ENCODE peak calls at places on chromosomes 11 and 22, in seven cellular contexts. G is aorta; A is CD4-positive, alpha-beta memory T cell; K is right cardiac atrium; U is A549; C is GM23338; I is kidney. Y is an unnamed sample.

GRCh38 chr11:119729581-119730346 is 764 bp upstream of the NECTIN1 start:
- DNase-seq in G (peak), A (no peak), K (peak), U (peak), C (peak), I (peak), Y (peak)

GRCh38 chr11:69209421-69209820 is 53.7 kb downstream of the SMIM38 start:
- DNase-seq in G (no peak), A (no peak), K (no peak), U (no peak), C (no peak), I (no peak), Y (no peak)

GRCh38 chr22:46977656-46978343 is 215.3 kb downstream of the TBC1D22A start:
- DNase-seq in G (no peak), A (no peak), K (no peak), U (no peak), C (no peak), I (peak), Y (peak)

GRCh38 chr11:17014321-17014773 is at the start of gene PLEKHA7:
- DNase-seq in G (no peak), A (no peak), K (peak), U (peak), C (peak), I (no peak), Y (peak)

GRCh38 chr11:2315395-2316168 is 13.8 kb downstream of the TSPAN32 start:
- DNase-seq in G (no peak), A (peak), K (peak), U (no peak), C (no peak), I (no peak), Y (peak)

GRCh38 chr11:119585038-119585666 is 143.8 kb downstream of the NECTIN1 start:
- DNase-seq in G (no peak), A (no peak), K (no peak), U (no peak), C (peak), I (peak), Y (peak)

GRCh38 chr11:67668191-67668551 is 6.3 kb downstream of the ALDH3B2 start:
- DNase-seq in G (no peak), A (no peak), K (no peak), U (no peak), C (no peak), I (no peak), Y (peak)

GRCh38 chr11:2767751-2768150 is 68.0 kb upstream of the KCNQ1OT1 start:
- DNase-seq in G (no peak), A (no peak), K (no peak), U (no peak), C (no peak), I (peak), Y (no peak)

GRCh38 chr11:44760917-44761545 is 34.3 kb downstream of the TSPAN18 start:
- DNase-seq in G (peak), A (no peak), K (peak), U (peak), C (peak), I (no peak), Y (no peak)

GRCh38 chr11:110479070-110479444 is 49.3 kb downstream of the FDX1 start:
- DNase-seq in G (no peak), A (no peak), K (no peak), U (no peak), C (no peak), I (no peak), Y (no peak)

GRCh38 chr11:45017329-45017728 is 66.6 kb upstream of the TP53I11 start:
- DNase-seq in G (no peak), A (no peak), K (no peak), U (no peak), C (peak), I (no peak), Y (no peak)

GRCh38 chr11:131816046-131816445 is 445.6 kb downstream of the NTM start:
- DNase-seq in G (no peak), A (no peak), K (no peak), U (no peak), C (no peak), I (no peak), Y (no peak)

GRCh38 chr11:102118937-102119336 is 8.7 kb downstream of the YAP1 start:
- DNase-seq in G (no peak), A (no peak), K (no peak), U (no peak), C (peak), I (no peak), Y (no peak)

GRCh38 chr22:48097723-48098122 is 1335.3 kb downstream of the TBC1D22A start:
- DNase-seq in G (no peak), A (no peak), K (no peak), U (no peak), C (no peak), I (no peak), Y (no peak)

GRCh38 chr11:118060879-118061278 is 16.0 kb upstream of the TMPRSS4 start:
- DNase-seq in G (peak), A (no peak), K (no peak), U (no peak), C (no peak), I (no peak), Y (no peak)

GRCh38 chr11:17985517-17985916 is 27.3 kb downstream of the SERGEF start:
- DNase-seq in G (no peak), A (no peak), K (no peak), U (no peak), C (no peak), I (no peak), Y (no peak)

GRCh38 chr11:123454060-123454651 is 24.1 kb downstream of the GRAMD1B start:
- DNase-seq in G (no peak), A (peak), K (no peak), U (peak), C (no peak), I (no peak), Y (peak)

GRCh38 chr22:49630448-49630946 is 197.2 kb downstream of the BRD1 start:
- DNase-seq in G (no peak), A (no peak), K (no peak), U (no peak), C (no peak), I (peak), Y (no peak)

GRCh38 chr22:48417143-48418070 is 1410.3 kb downstream of the BRD1 start:
- DNase-seq in G (peak), A (no peak), K (no peak), U (no peak), C (no peak), I (peak), Y (no peak)

GRCh38 chr11:15875393-15875792 is 481.0 kb downstream of the SOX6 start:
- DNase-seq in G (no peak), A (no peak), K (no peak), U (no peak), C (no peak), I (no peak), Y (no peak)

GRCh38 chr22:43090130-43090789 is 1.1 kb upstream of the TTLL1 start:
- DNase-seq in G (peak), A (peak), K (peak), U (peak), C (no peak), I (peak), Y (peak)

GRCh38 chr22:27804683-27805297 is 3.2 kb upstream of the MN1 start:
- DNase-seq in G (peak), A (no peak), K (peak), U (peak), C (peak), I (peak), Y (peak)

GRCh38 chr11:72668645-72669347 is 5.4 kb downstream of the PDE2A start:
- DNase-seq in G (no peak), A (no peak), K (peak), U (no peak), C (peak), I (no peak), Y (no peak)

GRCh38 chr22:25718109-25718830 is 23.7 kb upstream of the MYO18B start:
- DNase-seq in G (no peak), A (no peak), K (no peak), U (no peak), C (no peak), I (no peak), Y (no peak)

GRCh38 chr11:107840120-107840479 is 18.5 kb downstream of the SLC35F2 start:
- DNase-seq in G (no peak), A (no peak), K (peak), U (no peak), C (no peak), I (no peak), Y (no peak)

GRCh38 chr11:44963948-44964347 is 13.3 kb upstream of the TP53I11 start:
- DNase-seq in G (no peak), A (no peak), K (no peak), U (no peak), C (no peak), I (no peak), Y (peak)

GRCh38 chr11:34600339-34601084 is 20.4 kb upstream of the EHF start:
- DNase-seq in G (no peak), A (no peak), K (peak), U (peak), C (no peak), I (peak), Y (no peak)

GRCh38 chr11:125429174-125429707 is 66.8 kb downstream of the FEZ1 start:
- DNase-seq in G (no peak), A (no peak), K (peak), U (peak), C (peak), I (no peak), Y (peak)

GRCh38 chr22:45585946-45586540 is 83.4 kb downstream of the FBLN1 start:
- DNase-seq in G (no peak), A (no peak), K (no peak), U (no peak), C (no peak), I (peak), Y (peak)

GRCh38 chr22:45583504-45583903 is 80.8 kb downstream of the FBLN1 start:
- DNase-seq in G (no peak), A (no peak), K (no peak), U (no peak), C (no peak), I (no peak), Y (peak)

GRCh38 chr22:45585437-45585755 is 82.7 kb downstream of the FBLN1 start:
- DNase-seq in G (no peak), A (no peak), K (peak), U (no peak), C (no peak), I (peak), Y (peak)

GRCh38 chr22:45584121-45584570 is 81.5 kb downstream of the FBLN1 start:
- DNase-seq in G (peak), A (no peak), K (no peak), U (no peak), C (no peak), I (peak), Y (peak)

GRCh38 chr22:45584621-45585436 is 82.1 kb downstream of the FBLN1 start:
- DNase-seq in G (no peak), A (no peak), K (no peak), U (no peak), C (no peak), I (peak), Y (peak)
- H3K27ac ChIP-seq in G (no peak), A (no peak), K (no peak), U (peak), C (no peak), I (no peak), Y (no peak)

GRCh38 chr11:129592191-129592590 is 216.5 kb downstream of the BARX2 start:
- DNase-seq in G (no peak), A (no peak), K (no peak), U (no peak), C (no peak), I (no peak), Y (no peak)

GRCh38 chr11:129590753-129591475 is 215.3 kb downstream of the BARX2 start:
- DNase-seq in G (no peak), A (no peak), K (no peak), U (no peak), C (no peak), I (no peak), Y (no peak)

GRCh38 chr11:129591527-129591926 is 215.9 kb downstream of the BARX2 start:
- DNase-seq in G (no peak), A (no peak), K (no peak), U (no peak), C (no peak), I (no peak), Y (no peak)

GRCh38 chr11:129595043-129595962 is 219.7 kb downstream of the BARX2 start:
- DNase-seq in G (no peak), A (no peak), K (no peak), U (no peak), C (no peak), I (no peak), Y (no peak)

DNA sequence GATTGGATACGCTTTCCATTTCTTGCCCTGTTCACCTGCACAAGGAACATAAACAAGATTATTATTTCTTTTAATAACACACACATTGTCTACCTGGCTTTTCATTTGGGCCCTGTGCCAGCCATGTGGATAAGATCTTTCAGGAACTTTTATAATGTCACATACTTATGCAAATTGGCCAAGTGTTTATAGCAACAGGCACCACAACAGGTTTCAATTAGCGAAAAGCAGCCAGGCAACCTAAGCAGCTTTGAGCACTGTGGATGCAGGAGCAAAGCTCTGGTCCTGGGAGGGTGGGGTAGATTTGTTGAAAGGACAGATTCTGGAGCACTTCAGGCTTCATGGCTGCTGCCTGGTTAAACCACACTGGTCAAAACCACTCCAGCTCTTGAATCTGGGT is 217.4 kb downstream of the BARX2 start:
- DNase-seq in G (no peak), A (no peak), K (no peak), U (no peak), C (peak), I (no peak), Y (no peak)
- H3K27ac ChIP-seq in G (no peak), A (no peak), K (no peak), U (no peak), C (no peak), I (peak), Y (no peak)

DNA sequence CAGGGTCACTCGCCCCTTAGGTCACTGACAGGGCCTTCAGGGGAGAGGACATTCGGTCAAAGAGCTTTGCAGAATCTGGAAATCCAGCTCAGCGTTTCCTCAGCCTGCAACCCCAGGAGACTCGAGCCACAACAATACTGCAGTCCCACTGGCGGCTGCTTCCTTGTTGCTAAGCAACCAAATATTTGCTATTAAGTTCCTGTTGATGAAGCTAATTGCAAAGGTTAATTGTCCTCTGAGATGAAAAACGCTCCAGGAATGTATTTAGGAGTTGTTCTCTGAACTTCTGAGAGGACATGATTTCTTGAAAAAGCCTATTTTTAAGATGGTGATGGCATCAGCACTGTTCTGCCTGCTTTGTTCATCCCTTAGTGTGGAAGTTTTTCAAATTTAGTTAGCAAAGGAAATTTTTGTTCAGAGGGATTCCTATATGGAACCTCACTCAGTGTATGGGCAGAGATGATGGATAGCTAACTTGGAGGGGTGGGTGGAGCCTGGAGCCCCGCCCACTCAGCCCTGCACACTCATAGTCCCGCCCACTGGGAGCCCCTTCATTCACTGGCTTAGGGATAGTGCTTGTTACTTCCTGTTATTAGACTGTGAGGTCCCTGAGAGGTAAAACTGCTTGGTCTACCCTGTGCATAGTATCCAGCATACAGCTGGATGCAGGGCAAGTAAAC is 109.1 kb downstream of the CSNK2A3 start:
- DNase-seq in G (no peak), A (peak), K (peak), U (peak), C (peak), I (peak), Y (no peak)
- H3K27ac ChIP-seq in G (peak), A (peak), K (peak), U (no peak), C (no peak), I (peak), Y (no peak)

GRCh38 chr11:94127632-94128031 is 1.0 kb upstream of the PANX1 start:
- DNase-seq in G (no peak), A (no peak), K (no peak), U (no peak), C (no peak), I (no peak), Y (no peak)
- H3K27ac ChIP-seq in G (peak), A (peak), K (no peak), U (peak), C (peak), I (no peak), Y (peak)

GRCh38 chr22:36934153-36934939 is 20.9 kb downstream of the CSF2RB start:
- DNase-seq in G (no peak), A (no peak), K (no peak), U (no peak), C (no peak), I (peak), Y (peak)

GRCh38 chr22:36937319-36938027 is 24.0 kb downstream of the CSF2RB start:
- DNase-seq in G (no peak), A (no peak), K (no peak), U (no peak), C (no peak), I (peak), Y (peak)

GRCh38 chr22:36936362-36937116 is 23.1 kb downstream of the CSF2RB start:
- DNase-seq in G (no peak), A (no peak), K (no peak), U (no peak), C (no peak), I (peak), Y (no peak)

GRCh38 chr22:36934940-36935610 is 21.6 kb downstream of the CSF2RB start:
- DNase-seq in G (no peak), A (no peak), K (no peak), U (no peak), C (no peak), I (no peak), Y (no peak)

GRCh38 chr22:36935694-36936093 is 22.3 kb downstream of the CSF2RB start:
- DNase-seq in G (no peak), A (no peak), K (no peak), U (no peak), C (no peak), I (no peak), Y (peak)
- H3K27ac ChIP-seq in G (no peak), A (no peak), K (no peak), U (no peak), C (no peak), I (no peak), Y (no peak)

GRCh38 chr11:12810497-12810896 is 136.3 kb downstream of the TEAD1 start:
- DNase-seq in G (no peak), A (no peak), K (peak), U (no peak), C (no peak), I (no peak), Y (no peak)
- H3K27ac ChIP-seq in G (no peak), A (no peak), K (peak), U (peak), C (no peak), I (no peak), Y (peak)

GRCh38 chr11:20949585-20949984 is 280.2 kb downstream of the NELL1 start:
- DNase-seq in G (no peak), A (no peak), K (no peak), U (no peak), C (no peak), I (no peak), Y (no peak)
- H3K27ac ChIP-seq in G (no peak), A (no peak), K (no peak), U (no peak), C (no peak), I (no peak), Y (no peak)

DNA sequence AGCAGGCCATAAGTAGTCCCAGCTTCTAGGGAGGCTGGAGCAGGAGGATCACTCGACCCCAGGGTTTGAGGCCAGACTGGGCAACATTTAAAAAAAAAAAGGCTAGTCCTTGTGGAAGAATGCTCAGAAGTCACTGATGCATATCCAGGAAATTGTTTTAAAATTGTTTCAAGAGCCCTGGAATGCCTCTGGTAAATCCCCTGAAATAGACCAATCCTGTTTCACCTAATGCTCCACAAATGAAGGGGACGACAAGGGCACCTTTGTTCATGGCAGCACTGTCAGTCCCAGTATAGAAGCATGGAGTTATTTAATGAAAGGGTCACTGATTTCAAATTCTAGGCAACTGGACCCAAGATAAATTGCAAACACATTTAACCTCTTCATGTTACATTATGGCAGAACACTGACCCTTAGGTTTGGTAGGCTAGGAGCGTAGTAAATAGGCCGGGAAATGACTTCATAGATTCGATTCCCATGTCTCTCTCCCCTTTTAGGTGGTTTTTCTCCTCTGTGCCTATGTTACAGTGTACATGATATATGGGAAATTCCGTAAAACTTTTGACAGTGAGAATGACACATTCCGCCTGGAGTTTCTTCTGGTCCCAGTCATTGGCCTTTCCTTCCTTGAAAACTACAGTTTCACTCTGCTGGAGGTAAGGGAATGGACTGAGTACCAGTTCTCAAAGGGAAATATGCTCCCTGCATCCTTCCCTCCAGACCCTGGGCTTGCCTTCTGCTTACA is 11.4 kb downstream of the KDELR3 start:
- DNase-seq in G (no peak), A (no peak), K (no peak), U (no peak), C (no peak), I (no peak), Y (no peak)
- H3K27ac ChIP-seq in G (no peak), A (no peak), K (peak), U (no peak), C (peak), I (no peak), Y (peak)

DNA sequence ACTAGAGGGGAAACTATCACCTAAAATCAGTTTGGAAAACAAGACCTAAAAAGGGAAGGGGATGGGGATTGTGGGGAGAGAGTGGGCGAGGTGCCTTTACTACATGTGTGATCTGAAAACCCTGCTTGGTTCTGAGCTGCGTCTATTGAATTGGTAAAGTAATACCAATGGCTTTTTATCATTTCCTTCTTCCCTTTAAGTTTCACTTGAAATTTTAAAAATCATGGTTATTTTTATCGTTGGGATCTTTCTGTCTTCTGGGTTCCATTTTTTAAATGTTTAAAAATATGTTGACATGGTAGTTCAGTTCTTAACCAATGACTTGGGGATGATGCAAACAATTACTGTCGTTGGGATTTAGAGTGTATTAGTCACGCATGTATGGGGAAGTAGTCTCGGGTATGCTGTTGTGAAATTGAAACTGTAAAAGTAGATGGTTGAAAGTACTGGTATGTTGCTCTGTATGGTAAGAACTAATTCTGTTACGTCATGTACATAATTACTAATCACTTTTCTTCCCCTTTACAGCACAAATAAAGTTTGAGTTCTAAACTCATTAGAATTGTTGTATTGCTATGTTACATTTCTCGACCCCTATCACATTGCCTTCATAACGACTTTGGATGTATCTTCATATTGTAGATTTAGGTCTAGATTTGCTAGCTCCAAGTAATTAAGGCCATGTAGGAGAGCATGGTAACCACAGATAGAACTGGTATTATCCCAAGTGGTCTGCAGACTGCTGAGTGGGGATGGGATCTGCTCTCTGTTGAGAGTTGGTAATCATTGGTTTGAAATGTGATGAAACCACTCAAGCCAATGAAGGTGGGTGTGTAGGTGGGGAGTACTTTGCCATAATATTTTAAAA is 3.6 kb downstream of the NEAT1 start:
- DNase-seq in G (no peak), A (peak), K (no peak), U (no peak), C (no peak), I (no peak), Y (no peak)
- H3K27ac ChIP-seq in G (peak), A (peak), K (peak), U (peak), C (no peak), I (peak), Y (peak)